ENCODE peak calls at places on chromosomes 2 and 18, in nine cellular contexts. One of them, this sample, is unnamed.
A peak's percentile ranks its signal among the peaks of the same experiment; 100 is the strongest.

GRCh38 chr2:207847098-207847806 is 77.5 kb upstream of the FZD5 start:
- ATAC-seq in body of pancreas: no peak
- ATAC-seq in mucosa of descending colon: peak; percentile 26
- ATAC-seq in right cardiac atrium: no peak
- ATAC-seq in activated CD4-positive, CD25-positive, alpha-beta regulatory T cell treated with anti-CD3 and anti-CD28 coated beads, Interleukin-2, amount 50 U/mL, for 24 hours: no peak
- ATAC-seq in naive thymus-derived CD8-positive, alpha-beta T cell: no peak
- ATAC-seq in left cardiac atrium: no peak
- ATAC-seq in activated CD8-positive, alpha-beta T cell treated with anti-CD3 and anti-CD28 coated beads, Interleukin-2, amount 10 ng/mL, durations not matched to agents 7 days and 5 days: no peak
- ATAC-seq in natural killer cell: no peak
- ATAC-seq in this sample: no peak

GRCh38 chr2:174025271-174026121 is 60.3 kb upstream of the SP3 start:
- ATAC-seq in body of pancreas: peak; percentile 49
- ATAC-seq in mucosa of descending colon: peak; percentile 64
- ATAC-seq in right cardiac atrium: peak; percentile 90
- ATAC-seq in activated CD4-positive, CD25-positive, alpha-beta regulatory T cell treated with anti-CD3 and anti-CD28 coated beads, Interleukin-2, amount 50 U/mL, for 24 hours: no peak
- ATAC-seq in naive thymus-derived CD8-positive, alpha-beta T cell: no peak
- ATAC-seq in left cardiac atrium: peak; percentile 77
- ATAC-seq in activated CD8-positive, alpha-beta T cell treated with anti-CD3 and anti-CD28 coated beads, Interleukin-2, amount 10 ng/mL, durations not matched to agents 7 days and 5 days: no peak
- ATAC-seq in natural killer cell: no peak
- ATAC-seq in this sample: no peak

GRCh38 chr2:33529771-33530481 is 53.5 kb downstream of the RASGRP3 start:
- ATAC-seq in body of pancreas: no peak
- ATAC-seq in mucosa of descending colon: peak; percentile 25
- ATAC-seq in right cardiac atrium: peak; percentile 11
- ATAC-seq in activated CD4-positive, CD25-positive, alpha-beta regulatory T cell treated with anti-CD3 and anti-CD28 coated beads, Interleukin-2, amount 50 U/mL, for 24 hours: no peak
- ATAC-seq in naive thymus-derived CD8-positive, alpha-beta T cell: no peak
- ATAC-seq in left cardiac atrium: no peak
- ATAC-seq in activated CD8-positive, alpha-beta T cell treated with anti-CD3 and anti-CD28 coated beads, Interleukin-2, amount 10 ng/mL, durations not matched to agents 7 days and 5 days: no peak
- ATAC-seq in natural killer cell: no peak
- ATAC-seq in this sample: no peak

GRCh38 chr2:214706986-214707385 is 102.5 kb downstream of the BARD1 start:
- ATAC-seq in body of pancreas: peak; percentile 86
- ATAC-seq in mucosa of descending colon: no peak
- ATAC-seq in right cardiac atrium: no peak
- ATAC-seq in activated CD4-positive, CD25-positive, alpha-beta regulatory T cell treated with anti-CD3 and anti-CD28 coated beads, Interleukin-2, amount 50 U/mL, for 24 hours: no peak
- ATAC-seq in naive thymus-derived CD8-positive, alpha-beta T cell: no peak
- ATAC-seq in left cardiac atrium: no peak
- ATAC-seq in activated CD8-positive, alpha-beta T cell treated with anti-CD3 and anti-CD28 coated beads, Interleukin-2, amount 10 ng/mL, durations not matched to agents 7 days and 5 days: no peak
- ATAC-seq in natural killer cell: no peak
- ATAC-seq in this sample: no peak

GRCh38 chr18:77115461-77115907 is 17.1 kb downstream of the MBP start:
- ATAC-seq in body of pancreas: no peak
- ATAC-seq in mucosa of descending colon: peak; percentile 0
- ATAC-seq in right cardiac atrium: no peak
- ATAC-seq in activated CD4-positive, CD25-positive, alpha-beta regulatory T cell treated with anti-CD3 and anti-CD28 coated beads, Interleukin-2, amount 50 U/mL, for 24 hours: no peak
- ATAC-seq in naive thymus-derived CD8-positive, alpha-beta T cell: no peak
- ATAC-seq in left cardiac atrium: no peak
- ATAC-seq in activated CD8-positive, alpha-beta T cell treated with anti-CD3 and anti-CD28 coated beads, Interleukin-2, amount 10 ng/mL, durations not matched to agents 7 days and 5 days: no peak
- ATAC-seq in natural killer cell: no peak
- ATAC-seq in this sample: no peak

GRCh38 chr2:214648520-214648919 is 161.0 kb downstream of the BARD1 start:
- ATAC-seq in body of pancreas: no peak
- ATAC-seq in mucosa of descending colon: no peak
- ATAC-seq in right cardiac atrium: no peak
- ATAC-seq in activated CD4-positive, CD25-positive, alpha-beta regulatory T cell treated with anti-CD3 and anti-CD28 coated beads, Interleukin-2, amount 50 U/mL, for 24 hours: no peak
- ATAC-seq in naive thymus-derived CD8-positive, alpha-beta T cell: no peak
- ATAC-seq in left cardiac atrium: no peak
- ATAC-seq in activated CD8-positive, alpha-beta T cell treated with anti-CD3 and anti-CD28 coated beads, Interleukin-2, amount 10 ng/mL, durations not matched to agents 7 days and 5 days: no peak
- ATAC-seq in natural killer cell: no peak
- ATAC-seq in this sample: no peak

GRCh38 chr18:75694292-75694691 is 266.8 kb upstream of the SMIM21 start:
- ATAC-seq in body of pancreas: no peak
- ATAC-seq in mucosa of descending colon: no peak
- ATAC-seq in right cardiac atrium: no peak
- ATAC-seq in activated CD4-positive, CD25-positive, alpha-beta regulatory T cell treated with anti-CD3 and anti-CD28 coated beads, Interleukin-2, amount 50 U/mL, for 24 hours: no peak
- ATAC-seq in naive thymus-derived CD8-positive, alpha-beta T cell: no peak
- ATAC-seq in left cardiac atrium: no peak
- ATAC-seq in activated CD8-positive, alpha-beta T cell treated with anti-CD3 and anti-CD28 coated beads, Interleukin-2, amount 10 ng/mL, durations not matched to agents 7 days and 5 days: no peak
- ATAC-seq in natural killer cell: no peak
- ATAC-seq in this sample: no peak

GRCh38 chr2:64989982-64990614 is 899 bp downstream of the SLC1A4 start:
- ATAC-seq in body of pancreas: peak; percentile 0
- ATAC-seq in mucosa of descending colon: no peak
- ATAC-seq in right cardiac atrium: no peak
- ATAC-seq in activated CD4-positive, CD25-positive, alpha-beta regulatory T cell treated with anti-CD3 and anti-CD28 coated beads, Interleukin-2, amount 50 U/mL, for 24 hours: no peak
- ATAC-seq in naive thymus-derived CD8-positive, alpha-beta T cell: no peak
- ATAC-seq in left cardiac atrium: peak; percentile 0
- ATAC-seq in activated CD8-positive, alpha-beta T cell treated with anti-CD3 and anti-CD28 coated beads, Interleukin-2, amount 10 ng/mL, durations not matched to agents 7 days and 5 days: no peak
- ATAC-seq in natural killer cell: no peak
- ATAC-seq in this sample: peak; percentile 1

GRCh38 chr18:13379062-13379800 is 160.7 kb downstream of the LDLRAD4 start:
- ATAC-seq in body of pancreas: no peak
- ATAC-seq in mucosa of descending colon: peak; percentile 44
- ATAC-seq in right cardiac atrium: no peak
- ATAC-seq in activated CD4-positive, CD25-positive, alpha-beta regulatory T cell treated with anti-CD3 and anti-CD28 coated beads, Interleukin-2, amount 50 U/mL, for 24 hours: no peak
- ATAC-seq in naive thymus-derived CD8-positive, alpha-beta T cell: no peak
- ATAC-seq in left cardiac atrium: no peak
- ATAC-seq in activated CD8-positive, alpha-beta T cell treated with anti-CD3 and anti-CD28 coated beads, Interleukin-2, amount 10 ng/mL, durations not matched to agents 7 days and 5 days: no peak
- ATAC-seq in natural killer cell: no peak
- ATAC-seq in this sample: no peak

GRCh38 chr2:152466925-152467676 is 132.1 kb downstream of the FMNL2 start:
- ATAC-seq in body of pancreas: no peak
- ATAC-seq in mucosa of descending colon: peak; percentile 45
- ATAC-seq in right cardiac atrium: peak; percentile 56
- ATAC-seq in activated CD4-positive, CD25-positive, alpha-beta regulatory T cell treated with anti-CD3 and anti-CD28 coated beads, Interleukin-2, amount 50 U/mL, for 24 hours: no peak
- ATAC-seq in naive thymus-derived CD8-positive, alpha-beta T cell: no peak
- ATAC-seq in left cardiac atrium: no peak
- ATAC-seq in activated CD8-positive, alpha-beta T cell treated with anti-CD3 and anti-CD28 coated beads, Interleukin-2, amount 10 ng/mL, durations not matched to agents 7 days and 5 days: no peak
- ATAC-seq in natural killer cell: no peak
- ATAC-seq in this sample: no peak